ENCODE peak calls at places on chromosome 22, in five cellular contexts. B is WTC11, H is cardiac fibroblast, M is SK-N-SH, T is choroid plexus epithelial cell. V is an unnamed sample.

GRCh38 chr22:33000342-33001280 is 57.6 kb downstream of the SYN3 start:
- DNase-seq in B (peak), H (peak), M (peak), T (peak), V (peak)

GRCh38 chr22:32706149-32706548 is 95.4 kb upstream of the TIMP3 start:
- DNase-seq in B (no peak), H (no peak), M (no peak), T (no peak), V (no peak)

GRCh38 chr22:48885919-48886305 is 941.8 kb downstream of the BRD1 start:
- DNase-seq in B (no peak), H (no peak), M (no peak), T (no peak), V (no peak)

GRCh38 chr22:32660292-32660691 is 141.2 kb upstream of the TIMP3 start:
- DNase-seq in B (peak), H (peak), M (peak), T (peak), V (peak)

GRCh38 chr22:38240734-38241252 is 32.0 kb downstream of the TMEM184B start:
- DNase-seq in B (peak), H (peak), M (no peak), T (peak), V (peak)

GRCh38 chr22:22431271-22432220 is 77.0 kb downstream of the ZNF280B start:
- DNase-seq in B (peak), H (peak), M (peak), T (peak), V (peak)

GRCh38 chr22:20423636-20424511 is 13.8 kb downstream of the SCARF2 start:
- DNase-seq in B (no peak), H (no peak), M (peak), T (no peak), V (no peak)

GRCh38 chr22:26884921-26885320 is 227.5 kb downstream of the MIAT start:
- DNase-seq in B (no peak), H (no peak), M (no peak), T (no peak), V (no peak)

GRCh38 chr22:37716708-37717107 is 19.9 kb downstream of the TRIOBP start:
- DNase-seq in B (no peak), H (peak), M (no peak), T (peak), V (no peak)

GRCh38 chr22:21074092-21074715 is 28.5 kb downstream of the LRRC74B start:
- DNase-seq in B (no peak), H (peak), M (no peak), T (peak), V (no peak)

GRCh38 chr22:24009227-24010017 is 1.7 kb upstream of the CABIN1 start:
- DNase-seq in B (no peak), H (no peak), M (no peak), T (no peak), V (no peak)

GRCh38 chr22:49192857-49193250 is 634.8 kb downstream of the BRD1 start:
- DNase-seq in B (no peak), H (no peak), M (no peak), T (no peak), V (no peak)

GRCh38 chr22:20803696-20804324 is 29.9 kb downstream of the SERPIND1 start:
- DNase-seq in B (peak), H (peak), M (peak), T (peak), V (peak)

GRCh38 chr22:49207008-49207775 is 620.5 kb downstream of the BRD1 start:
- DNase-seq in B (peak), H (no peak), M (no peak), T (no peak), V (no peak)

GRCh38 chr22:42613869-42614268 is 814 bp downstream of the POLDIP3 start:
- DNase-seq in B (no peak), H (peak), M (no peak), T (no peak), V (no peak)

GRCh38 chr22:20779813-20780148 is 5.9 kb downstream of the SERPIND1 start:
- DNase-seq in B (no peak), H (peak), M (no peak), T (peak), V (no peak)

GRCh38 chr22:24095816-24096215 is 84.7 kb downstream of the CABIN1 start:
- DNase-seq in B (no peak), H (no peak), M (no peak), T (no peak), V (no peak)

GRCh38 chr22:40890881-40891280 is 29.0 kb upstream of the DNAJB7 start:
- DNase-seq in B (no peak), H (peak), M (no peak), T (peak), V (no peak)

GRCh38 chr22:48751539-48752437 is 1075.9 kb downstream of the BRD1 start:
- DNase-seq in B (no peak), H (no peak), M (no peak), T (no peak), V (no peak)

GRCh38 chr22:20015971-20016733 is 471 bp downstream of the ARVCF start:
- DNase-seq in B (peak), H (no peak), M (peak), T (no peak), V (peak)

GRCh38 chr22:33825761-33826160 is 94.5 kb downstream of the LARGE1 start:
- DNase-seq in B (no peak), H (no peak), M (no peak), T (no peak), V (no peak)

GRCh38 chr22:38454361-38455062 is 487 bp downstream of the KCNJ4 start:
- DNase-seq in B (no peak), H (no peak), M (peak), T (no peak), V (no peak)

GRCh38 chr22:43922123-43922522 is 1.5 kb upstream of the PNPLA3 start:
- DNase-seq in B (peak), H (no peak), M (no peak), T (no peak), V (no peak)

GRCh38 chr22:41469218-41469851 is 418 bp downstream of the ACO2 start:
- DNase-seq in B (peak), H (no peak), M (no peak), T (peak), V (no peak)

GRCh38 chr22:37023743-37024338 is 4.3 kb downstream of the MPST start:
- DNase-seq in B (no peak), H (no peak), M (no peak), T (no peak), V (no peak)

GRCh38 chr22:41512421-41513194 is 31.7 kb downstream of the POLR3H start:
- DNase-seq in B (peak), H (peak), M (no peak), T (peak), V (no peak)

GRCh38 chr22:32823024-32823730 is 21.7 kb downstream of the TIMP3 start:
- DNase-seq in B (peak), H (peak), M (peak), T (peak), V (peak)

GRCh38 chr22:26606611-26607010 is 11.2 kb downstream of the CRYBB1 start:
- DNase-seq in B (no peak), H (peak), M (no peak), T (peak), V (no peak)

GRCh38 chr22:48276933-48277867 is 1514.8 kb downstream of the TBC1D22A start:
- DNase-seq in B (no peak), H (no peak), M (no peak), T (no peak), V (no peak)

GRCh38 chr22:42425337-42425988 is 6.7 kb downstream of the NFAM1 start:
- DNase-seq in B (no peak), H (no peak), M (no peak), T (no peak), V (no peak)

GRCh38 chr22:37019309-37020191 is at the start of the genes MPST and TST:
- DNase-seq in B (peak), H (peak), M (peak), T (peak), V (peak)

GRCh38 chr22:30318773-30319419 is 7.8 kb downstream of the TBC1D10A start:
- DNase-seq in B (no peak), H (no peak), M (no peak), T (no peak), V (no peak)
- TF ChIP-seq CTCF in B (no peak), H (no peak), M (no peak), T (peak), V (no peak)

DNA sequence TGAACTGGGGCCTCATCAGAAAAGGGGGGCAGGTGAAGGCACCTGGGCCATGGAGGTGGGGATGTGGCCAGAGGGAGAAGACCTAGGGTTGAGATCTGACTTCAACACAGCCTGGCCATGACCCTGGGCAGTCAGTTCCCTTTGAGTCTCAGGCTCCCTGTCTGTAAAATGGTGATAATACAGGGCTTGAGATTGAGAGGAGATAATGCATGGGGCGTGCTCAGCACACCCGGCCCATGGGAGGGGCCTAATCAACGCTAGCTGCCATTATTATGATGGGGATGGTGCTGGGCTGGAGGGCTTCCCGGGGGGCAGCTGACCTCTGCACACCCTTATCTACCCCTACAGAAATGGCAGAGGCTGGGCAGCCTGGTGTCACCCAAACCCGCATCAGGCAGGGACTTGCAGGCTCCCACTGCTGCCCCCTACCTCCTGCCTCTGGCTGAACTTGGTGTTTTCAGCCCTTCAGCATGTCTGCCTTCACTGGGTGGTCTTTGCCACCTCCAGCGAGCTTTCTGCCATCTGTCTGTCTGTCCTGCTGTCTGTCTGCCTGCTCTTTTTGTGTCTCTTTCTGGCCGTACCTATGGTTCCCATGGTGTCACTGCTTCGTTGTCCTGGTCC is 84.5 kb downstream of the CACNA1I start:
- DNase-seq in B (peak), H (no peak), M (peak), T (peak), V (no peak)
- TF ChIP-seq CTCF in B (no peak), H (no peak), M (no peak), T (peak), V (no peak)

DNA sequence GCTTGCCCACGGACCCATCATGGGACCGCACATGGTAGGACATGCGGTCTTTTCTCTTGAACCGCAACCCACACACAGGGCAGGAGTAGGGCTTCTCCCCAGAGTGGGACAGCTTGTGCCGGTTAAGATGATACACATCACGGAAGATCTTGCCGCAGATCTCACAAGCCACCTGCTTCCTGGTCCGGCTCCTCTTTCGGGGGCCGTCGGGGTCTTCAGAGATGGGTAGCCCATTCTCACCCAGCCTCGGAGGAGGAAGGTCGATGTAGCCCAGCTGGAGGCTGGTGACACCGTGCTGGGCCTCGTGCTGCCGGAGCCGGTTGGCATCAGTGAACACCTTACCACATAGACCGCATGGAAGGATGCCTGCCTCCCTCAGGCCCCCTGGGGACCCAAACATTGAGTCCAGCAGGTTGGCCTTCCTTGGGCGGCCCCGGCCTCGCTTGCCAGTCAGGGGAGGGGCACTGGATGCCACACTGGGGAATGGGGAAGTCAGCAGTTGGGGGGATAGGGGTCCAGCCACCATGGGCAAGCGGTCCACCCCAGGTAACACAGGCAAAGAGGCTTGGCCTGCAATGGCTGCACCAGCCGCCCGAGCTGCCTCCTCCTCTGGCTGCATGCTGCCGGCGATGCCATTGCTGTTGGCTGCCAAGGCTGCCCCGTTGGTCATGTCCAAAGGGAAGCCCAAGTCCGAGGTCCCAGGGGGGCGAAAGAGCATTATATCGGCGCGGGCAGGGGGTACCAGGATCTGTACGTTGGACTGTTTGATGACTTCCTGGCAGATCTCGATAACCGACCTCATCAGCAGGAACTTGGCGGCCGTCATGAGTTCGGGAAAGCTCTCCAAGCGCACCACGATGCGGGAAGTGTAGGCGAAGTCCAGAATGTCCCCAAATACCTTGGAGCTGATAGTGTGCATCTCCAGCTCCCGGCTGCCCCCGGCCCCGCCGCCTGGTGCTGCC is 1.5 kb downstream of the PATZ1 start:
- DNase-seq in B (peak), H (peak), M (peak), T (peak), V (no peak)
- TF ChIP-seq CTCF in B (no peak), H (no peak), M (no peak), T (no peak), V (no peak)

DNA sequence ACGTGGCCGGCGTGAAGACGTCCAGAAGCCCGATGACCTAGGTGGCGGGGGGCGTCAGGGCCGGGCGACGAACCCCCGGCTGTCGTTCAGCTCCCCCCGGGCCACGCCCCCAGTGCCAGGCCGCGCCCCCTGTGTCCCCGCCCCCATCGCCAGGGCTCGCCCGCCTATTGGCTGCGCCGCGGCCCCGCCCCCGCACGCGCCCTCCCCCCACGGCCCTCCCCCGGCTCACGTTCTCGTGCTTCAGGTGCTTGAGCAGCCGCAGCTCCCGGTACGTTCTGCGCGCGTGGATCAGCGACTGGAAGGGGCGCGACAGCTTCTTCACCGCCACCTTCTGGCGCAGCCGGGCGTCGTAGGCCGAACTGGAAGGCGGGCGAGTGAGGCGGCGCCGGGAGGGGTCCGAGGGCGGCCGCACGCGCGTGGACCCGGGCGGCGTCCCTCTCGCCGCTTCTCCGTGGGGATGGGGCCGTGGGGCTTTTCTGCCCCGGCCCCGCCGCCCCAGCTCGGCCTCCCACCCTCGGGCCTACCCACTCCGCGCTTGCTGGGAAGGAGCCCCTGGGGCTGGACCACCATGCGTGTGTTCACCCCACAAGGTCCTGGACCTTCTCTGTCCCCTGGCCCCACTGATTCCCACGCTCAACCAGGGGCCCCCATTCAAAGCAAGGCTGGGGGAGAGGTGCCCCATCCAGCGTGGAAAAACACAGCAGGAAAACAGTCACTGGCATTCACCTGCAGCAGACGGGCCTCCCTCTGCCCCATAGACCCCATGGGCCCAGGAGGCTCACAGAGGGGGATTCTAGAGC is 2.4 kb downstream of the MAPK11 start:
- DNase-seq in B (peak), H (peak), M (peak), T (peak), V (peak)
- TF ChIP-seq CTCF in B (no peak), H (peak), M (no peak), T (peak), V (no peak)

DNA sequence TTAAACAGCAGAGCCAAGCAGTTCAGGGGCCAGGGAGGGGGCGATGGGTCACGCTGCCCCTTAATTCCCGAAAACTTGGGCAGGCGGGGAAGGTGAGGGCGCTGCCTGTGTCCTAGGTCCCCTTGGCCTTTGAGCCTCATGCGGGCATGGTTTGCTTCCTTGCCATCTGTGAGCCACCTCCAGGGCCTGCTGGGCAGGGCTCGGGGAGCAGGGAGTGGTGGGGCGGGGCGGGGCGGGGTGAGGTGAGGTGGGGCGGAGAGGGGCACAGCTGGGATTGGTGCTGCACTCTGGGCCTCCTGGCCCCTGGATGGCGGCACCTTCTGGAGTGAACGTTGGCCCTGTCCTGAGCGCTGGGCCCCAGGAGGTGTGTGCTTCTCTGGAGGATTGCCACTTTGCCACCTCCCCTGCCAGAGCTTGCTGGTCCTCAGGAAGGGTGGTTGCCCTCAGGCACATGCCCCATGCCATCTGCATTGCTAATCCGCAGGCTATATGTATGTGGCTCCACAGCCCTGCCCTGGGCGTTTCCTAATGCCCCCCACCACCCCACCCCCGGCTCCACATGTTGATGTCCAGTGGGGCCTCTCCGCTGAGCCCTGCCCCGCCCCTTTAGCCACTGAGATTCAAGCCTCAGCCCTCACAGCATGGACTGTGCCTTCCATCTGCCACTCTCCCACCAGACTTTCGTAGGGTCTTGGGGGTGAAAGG is 352.5 kb downstream of the TBC1D22A start:
- DNase-seq in B (no peak), H (no peak), M (no peak), T (no peak), V (no peak)
- TF ChIP-seq CTCF in B (no peak), H (no peak), M (no peak), T (no peak), V (no peak)

GRCh38 chr22:35683560-35683959 is 34.1 kb upstream of the APOL5 start:
- DNase-seq in B (no peak), H (no peak), M (no peak), T (no peak), V (no peak)
- TF ChIP-seq CTCF in B (no peak), H (no peak), M (no peak), T (no peak), V (no peak)

DNA sequence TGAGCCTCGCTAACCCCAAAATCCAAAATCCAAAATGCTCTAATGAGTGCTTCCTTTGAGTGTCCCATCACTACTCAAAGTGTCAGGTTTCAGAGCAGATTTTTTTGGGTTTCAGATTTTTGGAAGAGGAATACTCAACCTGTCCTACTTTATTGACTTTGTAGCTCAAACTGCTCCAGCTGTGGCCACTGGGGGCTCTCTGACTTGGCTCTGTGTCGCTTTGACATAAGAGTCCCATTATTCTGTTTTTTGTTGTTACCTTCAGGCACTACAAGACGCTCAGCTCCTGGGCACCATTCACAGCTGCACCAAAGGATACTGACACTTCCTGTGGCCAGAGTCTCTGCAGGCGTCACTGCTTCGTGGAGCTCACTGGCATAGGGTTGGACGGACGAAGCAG is 41.1 kb downstream of the PHF21B start:
- DNase-seq in B (no peak), H (no peak), M (no peak), T (peak), V (no peak)
- TF ChIP-seq CTCF in B (no peak), H (no peak), M (peak), T (peak), V (no peak)

GRCh38 chr22:27937453-27937852 is 18.4 kb upstream of the PITPNB start:
- DNase-seq in B (no peak), H (no peak), M (peak), T (peak), V (no peak)
- TF ChIP-seq CTCF in B (no peak), H (peak), M (no peak), T (peak), V (no peak)

GRCh38 chr22:17368727-17369552 is at the start of gene CECR2:
- DNase-seq in B (peak), H (peak), M (peak), T (peak), V (peak)

GRCh38 chr22:17368144-17368726 is 1.0 kb upstream of the CECR2 start:
- DNase-seq in B (peak), H (no peak), M (peak), T (peak), V (no peak)

GRCh38 chr22:17366329-17366728 is 2.9 kb upstream of the CECR2 start:
- DNase-seq in B (no peak), H (peak), M (no peak), T (no peak), V (no peak)

GRCh38 chr22:17369553-17370035 is 334 bp downstream of the CECR2 start:
- DNase-seq in B (peak), H (peak), M (peak), T (peak), V (peak)

GRCh38 chr22:17366830-17367229 is 2.4 kb upstream of the CECR2 start:
- DNase-seq in B (peak), H (peak), M (peak), T (peak), V (peak)
- TF ChIP-seq CTCF in B (no peak), H (peak), M (no peak), T (peak), V (no peak)